ENCODE peak calls at places on chromosomes 4 and X, in eight cellular contexts. One of them, this sample, is unnamed.

GRCh38 chrX:111511477-111511876 is at the start of gene SERTM2:
- DNase-seq in heart left ventricle: no peak
- DNase-seq in A549: no peak
- DNase-seq in Peyer's patch: no peak
- DNase-seq in uterus: peak; percentile 23
- DNase-seq in IMR-90: peak; percentile 4
- DNase-seq in esophagus squamous epithelium: no peak
- DNase-seq in HCT116: no peak
- DNase-seq in this sample: no peak

GRCh38 chrX:72255445-72255844 is 16.6 kb upstream of the ERCC6L start:
- DNase-seq in heart left ventricle: no peak
- DNase-seq in A549: no peak
- DNase-seq in Peyer's patch: no peak
- DNase-seq in uterus: no peak
- DNase-seq in IMR-90: no peak
- DNase-seq in esophagus squamous epithelium: no peak
- DNase-seq in HCT116: no peak
- DNase-seq in this sample: no peak

GRCh38 chr4:123216946-123217345 is 179.6 kb upstream of the SPRY1 start:
- DNase-seq in heart left ventricle: no peak
- DNase-seq in A549: no peak
- DNase-seq in Peyer's patch: no peak
- DNase-seq in uterus: no peak
- DNase-seq in IMR-90: no peak
- DNase-seq in esophagus squamous epithelium: no peak
- DNase-seq in HCT116: no peak
- DNase-seq in this sample: no peak

GRCh38 chrX:129701624-129702069 is 37.1 kb upstream of the XPNPEP2 start:
- DNase-seq in heart left ventricle: peak; percentile 72
- DNase-seq in A549: no peak
- DNase-seq in Peyer's patch: no peak
- DNase-seq in uterus: peak; percentile 75
- DNase-seq in IMR-90: peak; percentile 31
- DNase-seq in esophagus squamous epithelium: no peak
- DNase-seq in HCT116: no peak
- DNase-seq in this sample: no peak

GRCh38 chr4:140049024-140049923 is 104.7 kb downstream of the MAML3 start:
- DNase-seq in heart left ventricle: peak; percentile 54
- DNase-seq in A549: peak; percentile 91
- DNase-seq in Peyer's patch: peak; percentile 30
- DNase-seq in uterus: peak; percentile 71
- DNase-seq in IMR-90: peak; percentile 57
- DNase-seq in esophagus squamous epithelium: no peak
- DNase-seq in HCT116: no peak
- DNase-seq in this sample: peak; percentile 61

GRCh38 chr4:109424093-109424818 is 9.4 kb upstream of the SEC24B start:
- DNase-seq in heart left ventricle: no peak
- DNase-seq in A549: no peak
- DNase-seq in Peyer's patch: no peak
- DNase-seq in uterus: no peak
- DNase-seq in IMR-90: no peak
- DNase-seq in esophagus squamous epithelium: no peak
- DNase-seq in HCT116: no peak
- DNase-seq in this sample: no peak

GRCh38 chr4:99090511-99090910 is 1.9 kb upstream of the ADH5 start:
- DNase-seq in heart left ventricle: no peak
- DNase-seq in A549: no peak
- DNase-seq in Peyer's patch: no peak
- DNase-seq in uterus: no peak
- DNase-seq in IMR-90: peak; percentile 18
- DNase-seq in esophagus squamous epithelium: no peak
- DNase-seq in HCT116: no peak
- DNase-seq in this sample: no peak

GRCh38 chr4:1644906-1645657 is 39.0 kb downstream of the FAM53A start:
- DNase-seq in heart left ventricle: peak; percentile 74
- DNase-seq in A549: no peak
- DNase-seq in Peyer's patch: no peak
- DNase-seq in uterus: peak; percentile 28
- DNase-seq in IMR-90: no peak
- DNase-seq in esophagus squamous epithelium: no peak
- DNase-seq in HCT116: no peak
- DNase-seq in this sample: no peak

GRCh38 chr4:59979061-59979460 is 1221.1 kb upstream of the ADGRL3 start:
- DNase-seq in heart left ventricle: no peak
- DNase-seq in A549: no peak
- DNase-seq in Peyer's patch: no peak
- DNase-seq in uterus: no peak
- DNase-seq in IMR-90: no peak
- DNase-seq in esophagus squamous epithelium: no peak
- DNase-seq in HCT116: no peak
- DNase-seq in this sample: no peak

GRCh38 chr4:52659722-52660261 is 691 bp upstream of the USP46 start:
- DNase-seq in heart left ventricle: peak; percentile 78
- DNase-seq in A549: peak; percentile 21
- DNase-seq in Peyer's patch: peak; percentile 39
- DNase-seq in uterus: peak; percentile 55
- DNase-seq in IMR-90: no peak
- DNase-seq in esophagus squamous epithelium: no peak
- DNase-seq in HCT116: no peak
- DNase-seq in this sample: peak; percentile 55

GRCh38 chr4:76235915-76236314 is 15.6 kb upstream of the FAM47E start:
- DNase-seq in heart left ventricle: no peak
- DNase-seq in A549: no peak
- DNase-seq in Peyer's patch: no peak
- DNase-seq in uterus: no peak
- DNase-seq in IMR-90: no peak
- DNase-seq in esophagus squamous epithelium: no peak
- DNase-seq in HCT116: no peak
- DNase-seq in this sample: no peak

GRCh38 chr4:140300271-140300970 is 73.0 kb upstream of the SCOC start:
- DNase-seq in heart left ventricle: peak; percentile 34
- DNase-seq in A549: peak; percentile 42
- DNase-seq in Peyer's patch: no peak
- DNase-seq in uterus: peak; percentile 54
- DNase-seq in IMR-90: peak; percentile 87
- DNase-seq in esophagus squamous epithelium: no peak
- DNase-seq in HCT116: peak; percentile 74
- DNase-seq in this sample: peak; percentile 19

GRCh38 chr4:54897590-54897989 is 227.8 kb downstream of the KDR start:
- DNase-seq in heart left ventricle: no peak
- DNase-seq in A549: no peak
- DNase-seq in Peyer's patch: no peak
- DNase-seq in uterus: no peak
- DNase-seq in IMR-90: peak; percentile 74
- DNase-seq in esophagus squamous epithelium: no peak
- DNase-seq in HCT116: no peak
- DNase-seq in this sample: no peak

GRCh38 chr4:90951037-90951436 is 823.8 kb downstream of the CCSER1 start:
- DNase-seq in heart left ventricle: no peak
- DNase-seq in A549: peak; percentile 81
- DNase-seq in Peyer's patch: no peak
- DNase-seq in uterus: no peak
- DNase-seq in IMR-90: peak; percentile 61
- DNase-seq in esophagus squamous epithelium: no peak
- DNase-seq in HCT116: peak; percentile 66
- DNase-seq in this sample: no peak

GRCh38 chrX:136589966-136590365 is 58.0 kb downstream of the VGLL1 start:
- DNase-seq in heart left ventricle: no peak
- DNase-seq in A549: peak; percentile 20
- DNase-seq in Peyer's patch: no peak
- DNase-seq in uterus: no peak
- DNase-seq in IMR-90: peak; percentile 2
- DNase-seq in esophagus squamous epithelium: no peak
- DNase-seq in HCT116: no peak
- DNase-seq in this sample: no peak

GRCh38 chr4:173293663-173294062 is 40.5 kb downstream of the HMGB2 start:
- DNase-seq in heart left ventricle: no peak
- DNase-seq in A549: no peak
- DNase-seq in Peyer's patch: no peak
- DNase-seq in uterus: no peak
- DNase-seq in IMR-90: no peak
- DNase-seq in esophagus squamous epithelium: no peak
- DNase-seq in HCT116: no peak
- DNase-seq in this sample: no peak

GRCh38 chr4:110618091-110619000 is 4.5 kb downstream of the PITX2 start:
- DNase-seq in heart left ventricle: no peak
- DNase-seq in A549: no peak
- DNase-seq in Peyer's patch: no peak
- DNase-seq in uterus: no peak
- DNase-seq in IMR-90: no peak
- DNase-seq in esophagus squamous epithelium: no peak
- DNase-seq in HCT116: no peak
- DNase-seq in this sample: no peak

GRCh38 chrX:17032351-17032750 is 85.9 kb downstream of the REPS2 start:
- DNase-seq in heart left ventricle: no peak
- DNase-seq in A549: peak; percentile 8
- DNase-seq in Peyer's patch: no peak
- DNase-seq in uterus: peak; percentile 64
- DNase-seq in IMR-90: no peak
- DNase-seq in esophagus squamous epithelium: no peak
- DNase-seq in HCT116: no peak
- DNase-seq in this sample: no peak

GRCh38 chr4:145061325-145061920 is 36.6 kb downstream of the ANAPC10 start:
- DNase-seq in heart left ventricle: no peak
- DNase-seq in A549: peak; percentile 57
- DNase-seq in Peyer's patch: no peak
- DNase-seq in uterus: no peak
- DNase-seq in IMR-90: peak; percentile 67
- DNase-seq in esophagus squamous epithelium: no peak
- DNase-seq in HCT116: peak; percentile 49
- DNase-seq in this sample: no peak

GRCh38 chrX:134457708-134458107 is 2.3 kb upstream of the HPRT1 start:
- DNase-seq in heart left ventricle: no peak
- DNase-seq in A549: no peak
- DNase-seq in Peyer's patch: no peak
- DNase-seq in uterus: no peak
- DNase-seq in IMR-90: no peak
- DNase-seq in esophagus squamous epithelium: no peak
- DNase-seq in HCT116: no peak
- DNase-seq in this sample: no peak

GRCh38 chr4:88587285-88587684 is 5.0 kb upstream of the HERC3 start:
- DNase-seq in heart left ventricle: no peak
- DNase-seq in A549: no peak
- DNase-seq in Peyer's patch: no peak
- DNase-seq in uterus: no peak
- DNase-seq in IMR-90: no peak
- DNase-seq in esophagus squamous epithelium: no peak
- DNase-seq in HCT116: no peak
- DNase-seq in this sample: no peak

GRCh38 chr4:113336556-113336955 is 287.1 kb downstream of the ANK2 start:
- DNase-seq in heart left ventricle: no peak
- DNase-seq in A549: no peak
- DNase-seq in Peyer's patch: no peak
- DNase-seq in uterus: no peak
- DNase-seq in IMR-90: no peak
- DNase-seq in esophagus squamous epithelium: no peak
- DNase-seq in HCT116: no peak
- DNase-seq in this sample: no peak

GRCh38 chrX:69362889-69363288 is 141.2 kb upstream of the NALF2 start:
- DNase-seq in heart left ventricle: no peak
- DNase-seq in A549: no peak
- DNase-seq in Peyer's patch: no peak
- DNase-seq in uterus: peak; percentile 72
- DNase-seq in IMR-90: no peak
- DNase-seq in esophagus squamous epithelium: no peak
- DNase-seq in HCT116: no peak
- DNase-seq in this sample: no peak

GRCh38 chr4:21710212-21710843 is 238.2 kb downstream of the KCNIP4 start:
- DNase-seq in heart left ventricle: no peak
- DNase-seq in A549: no peak
- DNase-seq in Peyer's patch: no peak
- DNase-seq in uterus: no peak
- DNase-seq in IMR-90: no peak
- DNase-seq in esophagus squamous epithelium: no peak
- DNase-seq in HCT116: no peak
- DNase-seq in this sample: no peak

GRCh38 chr4:99383833-99384392 is 31.4 kb upstream of the ADH1C start:
- DNase-seq in heart left ventricle: no peak
- DNase-seq in A549: no peak
- DNase-seq in Peyer's patch: no peak
- DNase-seq in uterus: peak; percentile 84
- DNase-seq in IMR-90: peak; percentile 97
- DNase-seq in esophagus squamous epithelium: no peak
- DNase-seq in HCT116: no peak
- DNase-seq in this sample: no peak

GRCh38 chrX:119753639-119754257 is 4.6 kb upstream of the SOWAHD start:
- DNase-seq in heart left ventricle: no peak
- DNase-seq in A549: peak; percentile 59
- DNase-seq in Peyer's patch: no peak
- DNase-seq in uterus: no peak
- DNase-seq in IMR-90: peak; percentile 24
- DNase-seq in esophagus squamous epithelium: no peak
- DNase-seq in HCT116: peak; percentile 48
- DNase-seq in this sample: no peak

GRCh38 chr4:183201331-183201730 is 102.3 kb downstream of the WWC2 start:
- DNase-seq in heart left ventricle: no peak
- DNase-seq in A549: no peak
- DNase-seq in Peyer's patch: no peak
- DNase-seq in uterus: no peak
- DNase-seq in IMR-90: peak; percentile 81
- DNase-seq in esophagus squamous epithelium: no peak
- DNase-seq in HCT116: no peak
- DNase-seq in this sample: no peak

GRCh38 chr4:186723207-186724047 is at the start of gene FAT1:
- DNase-seq in heart left ventricle: peak; percentile 71
- DNase-seq in A549: peak; percentile 77
- DNase-seq in Peyer's patch: no peak
- DNase-seq in uterus: peak; percentile 58
- DNase-seq in IMR-90: peak; percentile 71
- DNase-seq in esophagus squamous epithelium: no peak
- DNase-seq in HCT116: no peak
- DNase-seq in this sample: peak; percentile 68
- TF ChIP-seq POLR2A in heart left ventricle: no peak
- TF ChIP-seq POLR2A in A549: peak; percentile 39
- TF ChIP-seq POLR2A in Peyer's patch: peak; percentile 47
- TF ChIP-seq POLR2A in uterus: peak; percentile 52
- TF ChIP-seq POLR2A in IMR-90: peak; percentile 82
- TF ChIP-seq POLR2A in esophagus squamous epithelium: no peak
- TF ChIP-seq POLR2A in HCT116: no peak
- TF ChIP-seq POLR2A in this sample: no peak

GRCh38 chrX:12128017-12128416 is 10.3 kb upstream of the FRMPD4 start:
- DNase-seq in heart left ventricle: no peak
- DNase-seq in A549: no peak
- DNase-seq in Peyer's patch: no peak
- DNase-seq in uterus: no peak
- DNase-seq in IMR-90: no peak
- DNase-seq in esophagus squamous epithelium: no peak
- DNase-seq in HCT116: no peak
- DNase-seq in this sample: no peak
- H3K9me3 ChIP-seq in heart left ventricle: peaks cover 21% of the 10 kb centered on the region
- H3K9me3 ChIP-seq in A549: peaks cover 7% of the 10 kb centered on the region
- H3K9me3 ChIP-seq in Peyer's patch: no peaks in the 10 kb centered on the region
- H3K9me3 ChIP-seq in uterus: peaks cover 3% of the 10 kb centered on the region
- H3K9me3 ChIP-seq in IMR-90: peaks cover 8% of the 10 kb centered on the region
- H3K9me3 ChIP-seq in esophagus squamous epithelium: no peaks in the 10 kb centered on the region
- H3K9me3 ChIP-seq in HCT116: no peaks in the 10 kb centered on the region
- H3K9me3 ChIP-seq in this sample: peaks cover 7% of the 10 kb centered on the region

GRCh38 chr4:25090516-25090915 is 59.8 kb upstream of the LGI2 start:
- DNase-seq in heart left ventricle: no peak
- DNase-seq in A549: no peak
- DNase-seq in Peyer's patch: no peak
- DNase-seq in uterus: no peak
- DNase-seq in IMR-90: peak; percentile 31
- DNase-seq in esophagus squamous epithelium: no peak
- DNase-seq in HCT116: no peak
- DNase-seq in this sample: no peak
- H3K27ac ChIP-seq in heart left ventricle: no peak overlapping the region
- H3K27ac ChIP-seq in A549: no peak overlapping the region
- H3K27ac ChIP-seq in Peyer's patch: no peak overlapping the region
- H3K27ac ChIP-seq in uterus: no peak overlapping the region
- H3K27ac ChIP-seq in IMR-90: no peak overlapping the region
- H3K27ac ChIP-seq in esophagus squamous epithelium: no peak overlapping the region
- H3K27ac ChIP-seq in HCT116: no peak overlapping the region
- H3K27ac ChIP-seq in this sample: no peak overlapping the region

GRCh38 chrX:110178179-110178865 is 139.6 kb downstream of the AMMECR1 start:
- DNase-seq in heart left ventricle: no peak
- DNase-seq in A549: no peak
- DNase-seq in Peyer's patch: no peak
- DNase-seq in uterus: no peak
- DNase-seq in IMR-90: no peak
- DNase-seq in esophagus squamous epithelium: no peak
- DNase-seq in HCT116: no peak
- DNase-seq in this sample: no peak
- TF ChIP-seq POLR2A in heart left ventricle: no peak
- TF ChIP-seq POLR2A in A549: no peak
- TF ChIP-seq POLR2A in Peyer's patch: no peak
- TF ChIP-seq POLR2A in uterus: no peak
- TF ChIP-seq POLR2A in IMR-90: no peak
- TF ChIP-seq POLR2A in esophagus squamous epithelium: no peak
- TF ChIP-seq POLR2A in HCT116: no peak
- TF ChIP-seq POLR2A in this sample: no peak

This sample was measured in breast epithelium.